ENCODE peak calls at places on chromosomes 5 and 9, in four cellular contexts. W is IMR-90, B is K562, C is endothelial cell of umbilical vein. U is an unnamed sample.

GRCh38 chr5:15020731-15021130 is 149.2 kb upstream of the ANKH start:
- DNase-seq in W (no peak), B (no peak), C (no peak), U (no peak)

GRCh38 chr5:69414885-69415583 is at the start of gene MARVELD2:
- DNase-seq in C (peak; percentile 63), W (peak; percentile 6), B (no peak), U (peak; percentile 32)

GRCh38 chr5:154221371-154221896 is 30.9 kb downstream of the GALNT10 start:
- DNase-seq in B (no peak), C (peak; percentile 58), W (peak; percentile 89), U (peak; percentile 55)

GRCh38 chr9:29798599-29798998 is 2225.3 kb upstream of the C9orf72 start:
- DNase-seq in B (no peak), W (no peak), C (no peak), U (no peak)

GRCh38 chr5:145130996-145131395 is 704.1 kb downstream of the PRELID2 start:
- DNase-seq in W (no peak), C (no peak), B (no peak), U (no peak)

GRCh38 chr9:136016221-136016881 is 55.2 kb upstream of the UBAC1 start:
- DNase-seq in W (no peak), C (no peak), B (no peak), U (no peak)

GRCh38 chr9:135029434-135029833 is 58.0 kb upstream of the OLFM1 start:
- DNase-seq in C (no peak), B (no peak), W (no peak), U (no peak)

GRCh38 chr9:16217933-16218830 is 652.3 kb downstream of the BNC2 start:
- DNase-seq in B (no peak), C (no peak), W (no peak), U (no peak)

GRCh38 chr9:109733690-109734089 is 46.3 kb upstream of the PALM2AKAP2 start:
- DNase-seq in W (peak; percentile 64), C (no peak), B (no peak), U (peak; percentile 21)

GRCh38 chr9:134466869-134467616 is 140.8 kb downstream of the RXRA start:
- DNase-seq in B (no peak), C (no peak), W (no peak), U (no peak)

GRCh38 chr9:134187110-134187531 is 22.8 kb upstream of the RNU6ATAC start:
- DNase-seq in C (no peak), B (peak; percentile 45), W (no peak), U (no peak)

GRCh38 chr9:6302417-6302816 is 25.8 kb upstream of the TPD52L3 start:
- DNase-seq in W (peak; percentile 4), B (no peak), C (peak; percentile 40), U (peak; percentile 17)

GRCh38 chr9:38376266-38376665 is 16.2 kb upstream of the ALDH1B1 start:
- DNase-seq in B (no peak), W (no peak), C (no peak), U (no peak)

GRCh38 chr5:150599917-150600511 is 40.4 kb upstream of the SYNPO start:
- DNase-seq in W (peak; percentile 86), B (no peak), C (peak; percentile 93), U (peak; percentile 80)

GRCh38 chr5:18236386-18236785 is 602.1 kb downstream of the TAF11L14 start:
- DNase-seq in B (no peak), W (no peak), C (no peak), U (no peak)

GRCh38 chr9:130768265-130768664 is 66.8 kb upstream of the ABL1 start:
- DNase-seq in B (peak; percentile 76), W (peak; percentile 49), C (no peak), U (no peak)

GRCh38 chr5:139094154-139095131 is 103.7 kb downstream of the SIL1 start:
- DNase-seq in B (no peak), C (no peak), W (no peak), U (no peak)

GRCh38 chr9:138099803-138100598 is 222.4 kb downstream of the CACNA1B start:
- DNase-seq in W (no peak), B (no peak), C (no peak), U (no peak)
- H3K9me3 ChIP-seq in W (peaks cover 69% of the 10 kb centered on the region), B (no peaks in the 10 kb centered on the region), C (peaks cover 4% of the 10 kb centered on the region), U (peaks cover 2% of the 10 kb centered on the region)

GRCh38 chr5:158061451-158061850 is 202.5 kb upstream of the CLINT1 start:
- DNase-seq in C (no peak), W (no peak), B (no peak), U (no peak)

GRCh38 chr5:158056426-158056825 is 197.5 kb upstream of the CLINT1 start:
- DNase-seq in W (peak; percentile 21), C (no peak), B (no peak), U (peak; percentile 17)

GRCh38 chr5:158054388-158055092 is 195.6 kb upstream of the CLINT1 start:
- DNase-seq in B (no peak), W (no peak), C (peak; percentile 64), U (no peak)

GRCh38 chr5:158060216-158060615 is 201.3 kb upstream of the CLINT1 start:
- DNase-seq in B (no peak), C (no peak), W (no peak), U (peak; percentile 26)

GRCh38 chr5:158058208-158058607 is 199.3 kb upstream of the CLINT1 start:
- DNase-seq in W (no peak), B (no peak), C (no peak), U (no peak)
- H3K9me1 ChIP-seq in W (no peaks in the 10 kb centered on the region), B (no peaks in the 10 kb centered on the region), C (no peaks in the 10 kb centered on the region), U (no peaks in the 10 kb centered on the region)

GRCh38 chr9:96817973-96818372 is 36.3 kb downstream of the ZNF782 start:
- DNase-seq in B (no peak), W (no peak), C (no peak), U (no peak)

GRCh38 chr9:96818535-96818934 is 35.8 kb downstream of the ZNF782 start:
- DNase-seq in C (peak; percentile 4), W (no peak), B (no peak), U (no peak)

GRCh38 chr9:96813607-96814006 is 35.7 kb upstream of the ZNF510 start:
- DNase-seq in C (no peak), W (no peak), B (no peak), U (no peak)
- H3K9me3 ChIP-seq in C (peaks cover 6% of the 10 kb centered on the region), W (peaks cover 49% of the 10 kb centered on the region), B (peaks cover 12% of the 10 kb centered on the region), U (peaks cover 20% of the 10 kb centered on the region)

GRCh38 chr5:112933651-112934365 is 11.8 kb upstream of the REEP5 start:
- DNase-seq in B (no peak), W (peak; percentile 88), C (no peak), U (no peak)

GRCh38 chr5:112940670-112941069 is 18.6 kb upstream of the REEP5 start:
- DNase-seq in C (no peak), B (no peak), W (no peak), U (no peak)

GRCh38 chr5:112934366-112934693 is 12.3 kb upstream of the REEP5 start:
- DNase-seq in B (no peak), W (no peak), C (no peak), U (no peak)

GRCh38 chr5:112935675-112936074 is 13.6 kb upstream of the REEP5 start:
- DNase-seq in W (peak; percentile 52), C (no peak), B (no peak), U (no peak)

GRCh38 chr5:112938286-112938685 is 16.3 kb upstream of the REEP5 start:
- DNase-seq in W (no peak), B (no peak), C (no peak), U (no peak)
- H3K9me1 ChIP-seq in W (no peaks in the 10 kb centered on the region), B (no peaks in the 10 kb centered on the region), C (no peaks in the 10 kb centered on the region), U (no peaks in the 10 kb centered on the region)

U was measured in keratinocyte.